ENCODE peak calls at places on chromosome 2, in eight cellular contexts. J is left lung, F is kidney tubule cell, O is fibroblast of the aortic adventitia, C is H9, K is GM10248, T is H4, P is endodermal cell. Y is an unnamed sample.

GRCh38 chr2:181411105-181411849 is 45.9 kb upstream of the ITGA4 start:
- DNase-seq in F (no peak), C (peak), J (no peak), O (no peak), K (no peak), T (no peak), P (peak), Y (peak)

GRCh38 chr2:106839849-106840595 is 45.9 kb downstream of the ST6GAL2 start:
- DNase-seq in P (peak), O (no peak), J (no peak), C (peak), T (peak), F (no peak), K (no peak), Y (peak)

GRCh38 chr2:176081993-176082884 is 1.5 kb downstream of the EVX2 start:
- DNase-seq in F (no peak), O (no peak), T (no peak), P (peak), J (no peak), K (no peak), C (peak), Y (peak)

GRCh38 chr2:207258191-207258991 is 92.6 kb upstream of the KLF7 start:
- DNase-seq in F (peak), T (peak), P (peak), J (no peak), K (no peak), O (peak), C (no peak), Y (peak)

GRCh38 chr2:103594823-103595222 is 833.0 kb downstream of the TMEM182 start:
- DNase-seq in C (no peak), K (no peak), T (no peak), O (no peak), J (no peak), F (no peak), P (no peak), Y (no peak)

GRCh38 chr2:153360239-153360638 is 118.3 kb downstream of the RPRM start:
- DNase-seq in C (peak), K (no peak), O (no peak), F (no peak), P (peak), T (no peak), J (no peak), Y (no peak)

GRCh38 chr2:17228461-17228860 is 289.8 kb downstream of the RAD51AP2 start:
- DNase-seq in O (no peak), F (no peak), K (no peak), J (no peak), P (no peak), C (no peak), T (peak), Y (no peak)

GRCh38 chr2:9150568-9150900 is 56.1 kb upstream of the ASAP2 start:
- DNase-seq in P (no peak), J (no peak), C (no peak), T (no peak), K (no peak), F (no peak), O (no peak), Y (no peak)

GRCh38 chr2:241135737-241136136 is 13.5 kb downstream of the PASK start:
- DNase-seq in T (no peak), F (no peak), J (peak), P (no peak), K (no peak), C (no peak), O (no peak), Y (no peak)

GRCh38 chr2:8590940-8591339 is 90.9 kb upstream of the ID2 start:
- DNase-seq in T (peak), C (no peak), J (no peak), K (no peak), F (no peak), P (no peak), O (no peak), Y (no peak)

Y was measured in D341Med.